ENCODE peak calls at places on chromosomes 2 and 18, in five cellular contexts. C is K562, K is HCT116, V is DND-41, B is MCF 10A. O is an unnamed sample.

GRCh38 chr2:238523158-238524110 is 96.7 kb downstream of the ASB1 start:
- DNase-seq in C (no peak), K (no peak), V (no peak), B (no peak), O (no peak)

GRCh38 chr2:230905448-230906430 is 19.3 kb downstream of the GPR55 start:
- DNase-seq in C (peak), K (peak), V (peak), B (no peak), O (no peak)

GRCh38 chr2:112275887-112276773 is 733 bp downstream of the ZC3H6 start:
- DNase-seq in C (peak), K (peak), V (peak), B (peak), O (peak)

GRCh38 chr2:150598383-150598782 is 110.9 kb upstream of the RND3 start:
- DNase-seq in C (no peak), K (no peak), V (peak), B (no peak), O (no peak)

GRCh38 chr2:9752441-9753275 is 90.6 kb upstream of the TAF1B start:
- DNase-seq in C (peak), K (peak), V (no peak), B (peak), O (no peak)

GRCh38 chr2:1140389-1141003 is 189.8 kb downstream of the SNTG2 start:
- DNase-seq in C (peak), K (no peak), V (peak), B (peak), O (no peak)

GRCh38 chr2:186422226-186422625 is 63.8 kb upstream of the ZC3H15 start:
- DNase-seq in C (no peak), K (no peak), V (no peak), B (peak), O (peak)

GRCh38 chr2:75493230-75493629 is 67.5 kb downstream of the EVA1A start:
- DNase-seq in C (peak), K (no peak), V (no peak), B (no peak), O (no peak)

GRCh38 chr2:146982393-146982846 is 862.4 kb upstream of the ACVR2A start:
- DNase-seq in C (no peak), K (no peak), V (no peak), B (peak), O (no peak)

GRCh38 chr2:8851811-8852560 is 14.6 kb upstream of the KIDINS220 start:
- DNase-seq in C (peak), K (no peak), V (no peak), B (peak), O (no peak)

GRCh38 chr18:76203552-76203951 is 291.5 kb downstream of the ZNF516 start:
- DNase-seq in C (no peak), K (no peak), V (no peak), B (no peak), O (no peak)

GRCh38 chr2:225400060-225400511 is 576 bp downstream of the NYAP2 start:
- DNase-seq in C (peak), K (no peak), V (peak), B (peak), O (no peak)

GRCh38 chr2:227033471-227034148 is 130.4 kb downstream of the COL4A4 start:
- DNase-seq in C (peak), K (peak), V (peak), B (peak), O (no peak)

GRCh38 chr18:10234912-10235439 is 219.5 kb upstream of the APCDD1 start:
- DNase-seq in C (no peak), K (no peak), V (no peak), B (peak), O (no peak)

GRCh38 chr2:102103992-102104871 is 38.3 kb upstream of the IL1R1 start:
- DNase-seq in C (peak), K (no peak), V (no peak), B (peak), O (peak)

GRCh38 chr2:129812071-129812470 is 167.4 kb upstream of the RAB6C start:
- DNase-seq in C (no peak), K (no peak), V (peak), B (no peak), O (peak)

GRCh38 chr2:10889741-10890215 is 22.0 kb upstream of the KCNF1 start:
- DNase-seq in C (no peak), K (no peak), V (no peak), B (peak), O (no peak)

GRCh38 chr2:68362069-68362468 is 3.0 kb upstream of the PLEK start:
- DNase-seq in C (peak), K (peak), V (peak), B (peak), O (peak)

GRCh38 chr2:55035716-55036115 is 14.5 kb downstream of the RTN4 start:
- DNase-seq in C (no peak), K (no peak), V (no peak), B (no peak), O (no peak)

GRCh38 chr2:161095314-161095713 is 64.9 kb upstream of the TANK start:
- DNase-seq in C (no peak), K (no peak), V (no peak), B (no peak), O (no peak)

GRCh38 chr2:174124171-174124570 is 124.2 kb downstream of the OLA1 start:
- DNase-seq in C (no peak), K (no peak), V (no peak), B (no peak), O (no peak)

GRCh38 chr18:42178381-42179080 is 223.5 kb downstream of the PIK3C3 start:
- DNase-seq in C (no peak), K (no peak), V (no peak), B (peak), O (no peak)

GRCh38 chr2:45373534-45373933 is 237.5 kb downstream of the SRBD1 start:
- DNase-seq in C (no peak), K (no peak), V (no peak), B (no peak), O (no peak)

GRCh38 chr2:421406-421805 is 133.5 kb upstream of the ALKAL2 start:
- DNase-seq in C (no peak), K (no peak), V (no peak), B (no peak), O (no peak)

GRCh38 chr2:42567806-42568429 is 514 bp upstream of the MTA3 start:
- DNase-seq in C (peak), K (no peak), V (peak), B (no peak), O (peak)

GRCh38 chr18:22169889-22170420 is 566 bp downstream of the GATA6 start:
- DNase-seq in C (no peak), K (no peak), V (no peak), B (peak), O (peak)

GRCh38 chr2:96920801-96921560 is 51.1 kb upstream of the SEMA4C start:
- DNase-seq in C (no peak), K (no peak), V (no peak), B (no peak), O (no peak)

GRCh38 chr18:49368161-49368875 is 92.1 kb downstream of the DYM start:
- DNase-seq in C (no peak), K (no peak), V (no peak), B (no peak), O (no peak)

GRCh38 chr2:182594286-182594685 is 121.8 kb upstream of the DNAJC10 start:
- DNase-seq in C (no peak), K (no peak), V (no peak), B (no peak), O (no peak)

GRCh38 chr2:219713110-219713509 is 85.7 kb downstream of the SLC4A3 start:
- DNase-seq in C (peak), K (no peak), V (peak), B (peak), O (peak)

GRCh38 chr2:86249843-86250402 is 50.7 kb downstream of the MRPL35 start:
- DNase-seq in C (peak), K (no peak), V (no peak), B (no peak), O (no peak)

GRCh38 chr2:7022956-7023467 is 105.8 kb downstream of the RNF144A start:
- DNase-seq in C (no peak), K (no peak), V (no peak), B (no peak), O (no peak)

GRCh38 chr2:58834404-58834803 is 593.3 kb upstream of the FANCL start:
- DNase-seq in C (peak), K (no peak), V (peak), B (peak), O (no peak)

GRCh38 chr2:170932166-170932565 is 3.1 kb downstream of the GORASP2 start:
- DNase-seq in C (no peak), K (no peak), V (no peak), B (no peak), O (no peak)

DNA sequence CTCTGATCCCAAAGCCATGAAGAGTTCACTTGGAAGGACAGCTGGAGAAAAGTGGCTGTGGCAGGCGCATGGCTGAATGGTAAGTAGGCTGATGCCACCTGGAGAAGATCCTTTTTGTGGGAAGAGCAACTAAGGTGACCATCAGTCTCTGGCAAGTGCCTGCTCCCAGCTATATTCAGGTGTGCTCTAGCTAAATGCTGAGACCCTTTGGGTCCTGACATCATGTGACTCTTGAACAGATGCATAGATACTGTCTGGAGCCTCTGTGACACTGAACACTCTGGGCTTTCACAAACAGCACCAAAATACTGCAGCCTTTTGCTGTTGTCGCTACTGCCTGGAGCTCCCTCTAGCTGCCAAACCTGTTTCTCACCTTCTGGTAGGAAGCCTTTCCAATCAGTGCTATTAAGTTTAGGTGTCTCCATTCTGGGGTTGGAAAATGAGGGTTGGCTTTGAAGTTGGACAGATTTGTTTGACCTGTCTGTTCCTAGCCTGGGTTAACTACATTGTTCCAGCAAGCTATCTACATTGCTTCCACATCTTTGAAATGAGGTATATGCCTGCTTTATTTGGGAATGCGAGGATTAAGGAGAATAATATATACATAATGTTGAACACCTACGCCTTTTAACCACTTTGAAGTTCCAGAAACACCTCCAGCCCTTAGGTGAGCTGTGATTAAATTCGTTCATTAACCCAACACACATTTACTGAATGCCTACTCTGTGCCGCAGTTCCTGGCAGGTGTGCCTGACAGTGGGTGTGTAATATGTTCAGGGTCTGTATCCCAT is 3.1 kb downstream of the EGR4 start:
- DNase-seq in C (peak), K (no peak), V (peak), B (peak), O (no peak)
- TF ChIP-seq CTCF in C (peak), K (peak), V (peak), B (peak), O (peak)

GRCh38 chr18:35122586-35123224 is 81.5 kb downstream of the MAPRE2 start:
- DNase-seq in C (peak), K (no peak), V (peak), B (peak), O (no peak)
- TF ChIP-seq CTCF in C (peak), K (no peak), V (no peak), B (no peak), O (no peak)

DNA sequence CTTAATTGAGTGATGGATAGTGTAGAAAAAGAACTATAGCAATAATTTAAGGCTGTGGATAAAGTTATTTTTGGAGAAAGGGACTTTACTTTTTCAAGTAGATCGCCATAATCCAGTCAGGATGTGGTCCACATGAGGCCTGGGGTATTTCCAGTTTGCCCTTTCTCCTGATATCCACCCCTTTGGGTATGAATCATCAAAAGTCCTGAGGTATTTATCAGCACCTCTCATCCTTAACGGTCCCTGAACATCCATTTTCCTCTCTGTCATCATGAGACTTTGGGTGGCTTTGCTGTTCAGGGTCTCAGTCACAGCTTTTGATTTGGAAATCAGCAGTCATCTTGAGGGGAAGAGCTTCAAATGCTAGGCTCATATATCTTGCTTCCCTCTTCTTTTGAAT is 39.3 kb upstream of the ELAC1 start:
- DNase-seq in C (peak), K (no peak), V (no peak), B (no peak), O (no peak)
- TF ChIP-seq CTCF in C (no peak), K (no peak), V (no peak), B (no peak), O (no peak)

GRCh38 chr2:197857708-197858107 is 53.3 kb downstream of the PLCL1 start:
- DNase-seq in C (no peak), K (no peak), V (no peak), B (no peak), O (no peak)
- TF ChIP-seq CTCF in C (no peak), K (no peak), V (no peak), B (no peak), O (no peak)

DNA sequence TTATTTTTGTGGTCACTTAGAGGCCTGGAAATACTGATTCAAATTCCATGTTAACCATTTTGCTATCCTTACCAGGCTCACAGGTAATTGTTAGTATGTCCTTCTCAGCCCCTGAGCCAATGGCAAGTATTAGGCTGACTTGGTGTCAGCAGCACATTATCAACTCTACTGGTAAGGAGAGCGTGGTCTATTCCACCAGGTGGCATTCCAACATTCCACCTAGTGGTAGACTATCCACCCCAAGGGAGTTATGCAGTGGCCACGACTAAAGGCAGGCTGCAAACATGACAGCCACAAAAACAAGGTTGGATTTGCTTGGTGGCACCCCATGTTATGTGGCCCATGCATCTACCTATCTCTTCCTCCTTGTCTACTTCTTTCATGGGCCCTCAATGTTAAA is 31.8 kb upstream of the GCC2 start:
- DNase-seq in C (peak), K (peak), V (no peak), B (peak), O (no peak)
- TF ChIP-seq CTCF in C (peak), K (peak), V (peak), B (no peak), O (no peak)

DNA sequence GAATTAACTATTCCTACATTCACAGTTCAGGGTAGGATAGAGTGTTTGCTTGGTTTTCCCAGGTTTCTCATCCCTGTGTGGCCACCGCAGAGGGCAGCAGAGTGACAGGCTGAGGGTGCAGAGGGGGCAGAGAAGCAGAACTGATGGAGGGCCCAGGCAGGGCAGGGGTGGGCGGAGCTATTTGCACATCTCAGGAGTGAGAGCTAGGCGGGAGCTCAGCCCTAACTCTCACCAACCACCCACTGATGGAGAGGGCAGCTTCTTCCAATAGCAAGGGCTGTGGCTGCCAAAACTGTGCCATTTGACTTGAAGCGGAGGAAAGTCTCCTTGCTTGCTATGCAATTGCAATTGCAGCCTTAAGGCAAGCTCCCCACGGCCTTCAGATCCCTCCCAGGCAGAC is 12.0 kb upstream of the DARS1 start:
- DNase-seq in C (no peak), K (no peak), V (no peak), B (no peak), O (no peak)
- TF ChIP-seq CTCF in C (no peak), K (no peak), V (no peak), B (no peak), O (no peak)

O was measured in ascending aorta.